ENCODE peak calls at places on chromosomes 7 and 10, in eight cellular contexts. J is transverse colon, U is fibroblast of lung, F is NCI-H82, L is ureter, K is HEK293T, T is cardiac muscle cell, G is hepatic stellate cell. Z is an unnamed sample.

GRCh38 chr7:107579881-107580715 is at the start of gene BCAP29:
- DNase-seq in U (peak), J (peak), K (peak), L (peak), T (peak), G (peak), F (peak), Z (peak)

GRCh38 chr7:21345361-21345760 is 82.5 kb upstream of the SP4 start:
- DNase-seq in L (no peak), J (no peak), K (no peak), G (no peak), U (no peak), T (no peak), F (no peak), Z (no peak)

GRCh38 chr7:105222953-105223352 is 165.8 kb downstream of the SRPK2 start:
- DNase-seq in J (no peak), U (no peak), F (peak), G (no peak), T (no peak), K (no peak), L (no peak), Z (no peak)

GRCh38 chr7:148994576-148994975 is 33.7 kb downstream of the PDIA4 start:
- DNase-seq in K (no peak), T (no peak), F (no peak), L (no peak), J (no peak), G (no peak), U (no peak), Z (no peak)

GRCh38 chr7:50828801-50829200 is 46.1 kb upstream of the GRB10 start:
- DNase-seq in T (no peak), F (no peak), J (no peak), K (no peak), U (no peak), L (no peak), G (no peak), Z (no peak)

GRCh38 chr10:131767716-131768115 is 133.1 kb upstream of the PPP2R2D start:
- DNase-seq in J (no peak), F (no peak), G (no peak), L (no peak), U (no peak), K (no peak), T (no peak), Z (no peak)

GRCh38 chr10:74076961-74077360 is 73.7 kb downstream of the AP3M1 start:
- DNase-seq in G (no peak), K (no peak), T (no peak), F (no peak), L (no peak), J (no peak), U (no peak), Z (no peak)

GRCh38 chr10:131495224-131495623 is 183.7 kb upstream of the TCERG1L start:
- DNase-seq in G (no peak), F (no peak), K (no peak), L (no peak), U (no peak), T (no peak), J (no peak), Z (no peak)

GRCh38 chr7:17274551-17275245 is 23.8 kb upstream of the AHR start:
- DNase-seq in J (no peak), L (no peak), T (peak), G (no peak), K (no peak), U (peak), F (no peak), Z (no peak)

GRCh38 chr10:60208676-60209269 is 180.9 kb downstream of the ANK3 start:
- DNase-seq in T (peak), U (peak), K (peak), L (no peak), J (no peak), F (peak), G (no peak), Z (no peak)

GRCh38 chr7:4613855-4614548 is 68.1 kb upstream of the FOXK1 start:
- DNase-seq in U (peak), F (no peak), T (peak), J (no peak), L (no peak), K (no peak), G (peak), Z (no peak)

GRCh38 chr7:83413425-83413824 is 235.5 kb downstream of the SEMA3E start:
- DNase-seq in K (no peak), T (peak), G (no peak), L (no peak), J (no peak), U (peak), F (no peak), Z (no peak)

GRCh38 chr7:2717905-2718702 is 30.1 kb downstream of the AMZ1 start:
- DNase-seq in F (no peak), U (no peak), T (no peak), G (no peak), K (no peak), L (no peak), J (no peak), Z (no peak)